ENCODE peak calls at places on chromosomes 11 and 22, in nine cellular contexts. D is thoracic aorta, Q is cardiac muscle cell, I is transverse colon, M is cardiac fibroblast, V is breast epithelium, O is lung, X is esophagus squamous epithelium, W is brain microvascular endothelial cell. E is an unnamed sample.

GRCh38 chr11:65810046-65810868 is 23.4 kb downstream of the OVOL1 start:
- DNase-seq in D (no peak), Q (no peak), I (no peak), M (no peak), V (no peak), O (no peak), X (no peak), W (no peak), E (no peak)

GRCh38 chr11:77027275-77027674 is 6.9 kb upstream of the B3GNT6 start:
- DNase-seq in D (no peak), Q (no peak), I (no peak), M (no peak), V (no peak), O (no peak), X (no peak), W (no peak), E (peak)

GRCh38 chr22:16806401-16806800 is 18.8 kb downstream of the XKR3 start:
- DNase-seq in D (no peak), Q (no peak), I (no peak), M (no peak), V (no peak), O (no peak), X (no peak), W (no peak), E (no peak)

GRCh38 chr11:35953081-35953480 is 9.2 kb downstream of the LDLRAD3 start:
- DNase-seq in D (no peak), Q (no peak), I (no peak), M (no peak), V (peak), O (no peak), X (no peak), W (no peak), E (no peak)

GRCh38 chr11:127919206-127920000 is 668.0 kb downstream of the ETS1 start:
- DNase-seq in D (no peak), Q (no peak), I (no peak), M (peak), V (no peak), O (no peak), X (no peak), W (peak), E (peak)

GRCh38 chr11:75467881-75468280 is 34.9 kb upstream of the KLHL35 start:
- DNase-seq in D (no peak), Q (no peak), I (no peak), M (no peak), V (no peak), O (no peak), X (no peak), W (no peak), E (no peak)

GRCh38 chr22:46710842-46711241 is 27.2 kb downstream of the CERK start:
- DNase-seq in D (no peak), Q (no peak), I (no peak), M (no peak), V (no peak), O (no peak), X (no peak), W (no peak), E (no peak)

GRCh38 chr11:55942785-55943392 is 6.7 kb upstream of the OR5I1 start:
- DNase-seq in D (no peak), Q (peak), I (no peak), M (peak), V (no peak), O (no peak), X (no peak), W (peak), E (peak)

GRCh38 chr11:69647761-69648497 is 7.0 kb downstream of the CCND1 start:
- DNase-seq in D (no peak), Q (no peak), I (no peak), M (no peak), V (no peak), O (no peak), X (no peak), W (no peak), E (no peak)

GRCh38 chr22:44410396-44411056 is 87.5 kb downstream of the RTL6 start:
- DNase-seq in D (no peak), Q (peak), I (no peak), M (no peak), V (peak), O (no peak), X (no peak), W (no peak), E (no peak)

GRCh38 chr22:45671051-45671782 is 417 bp upstream of the ATXN10 start:
- DNase-seq in D (no peak), Q (peak), I (peak), M (no peak), V (no peak), O (no peak), X (no peak), W (no peak), E (peak)

GRCh38 chr11:111403021-111403725 is 24.1 kb upstream of the POU2AF1 start:
- DNase-seq in D (no peak), Q (no peak), I (no peak), M (no peak), V (no peak), O (no peak), X (no peak), W (no peak), E (no peak)

GRCh38 chr11:125621995-125622394 is 3.0 kb upstream of the CHEK1 start:
- DNase-seq in D (no peak), Q (no peak), I (no peak), M (peak), V (no peak), O (no peak), X (no peak), W (no peak), E (peak)

GRCh38 chr11:1410366-1411291 is 20.9 kb downstream of the BRSK2 start:
- DNase-seq in D (no peak), Q (no peak), I (no peak), M (peak), V (no peak), O (no peak), X (no peak), W (no peak), E (no peak)

GRCh38 chr22:41621911-41622179 is 750 bp downstream of the XRCC6 start:
- DNase-seq in D (no peak), Q (no peak), I (no peak), M (no peak), V (no peak), O (no peak), X (no peak), W (no peak), E (no peak)

GRCh38 chr22:27474112-27474571 is 327.4 kb downstream of the MN1 start:
- DNase-seq in D (no peak), Q (no peak), I (no peak), M (no peak), V (no peak), O (no peak), X (no peak), W (peak), E (no peak)

DNA sequence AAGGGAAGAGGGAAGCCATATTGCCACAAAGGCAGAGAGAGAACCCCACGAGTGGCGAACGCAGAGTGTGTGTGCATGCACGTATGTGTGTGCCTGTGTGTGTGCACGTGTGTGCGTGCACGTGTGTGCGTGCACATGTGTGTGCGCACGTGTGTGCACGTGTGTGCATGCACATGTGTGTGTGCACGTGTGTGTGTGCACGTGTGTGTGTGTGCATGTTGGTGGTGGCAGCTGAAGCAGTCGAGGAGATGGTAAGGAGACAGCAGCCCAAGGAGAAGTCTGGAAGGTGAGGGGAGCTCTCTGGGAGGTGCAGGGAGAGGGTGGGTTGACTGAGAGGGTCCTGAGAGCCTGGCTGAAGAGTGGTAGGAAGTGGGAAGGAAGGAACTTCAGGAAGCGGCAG is 94.1 kb upstream of the NECTIN1 start:
- DNase-seq in D (no peak), Q (no peak), I (no peak), M (no peak), V (no peak), O (no peak), X (no peak), W (no peak), E (no peak)
- H3K4me3 ChIP-seq in D (no peak), Q (no peak), I (no peak), M (no peak), V (no peak), O (no peak), X (no peak), W (no peak), E (no peak)

GRCh38 chr11:5508605-5509004 is 1.2 kb downstream of the UBQLN3 start:
- DNase-seq in D (no peak), Q (no peak), I (no peak), M (no peak), V (no peak), O (no peak), X (no peak), W (no peak), E (no peak)

GRCh38 chr11:5505363-5506048 is 4.3 kb downstream of the UBQLN3 start:
- DNase-seq in D (no peak), Q (no peak), I (no peak), M (no peak), V (no peak), O (no peak), X (no peak), W (no peak), E (no peak)

GRCh38 chr11:5507586-5508305 is 2.0 kb downstream of the UBQLN3 start:
- DNase-seq in D (no peak), Q (no peak), I (no peak), M (no peak), V (no peak), O (no peak), X (no peak), W (no peak), E (peak)

GRCh38 chr11:5509803-5510202 is at the start of gene UBQLN3:
- DNase-seq in D (no peak), Q (no peak), I (no peak), M (no peak), V (no peak), O (no peak), X (no peak), W (no peak), E (no peak)

GRCh38 chr11:5507177-5507576 is 2.6 kb downstream of the UBQLN3 start:
- DNase-seq in D (no peak), Q (no peak), I (no peak), M (no peak), V (no peak), O (no peak), X (no peak), W (no peak), E (no peak)
- TF ChIP-seq CTCF in D (no peak), Q (no peak), I (no peak), M (no peak), V (no peak), O (no peak), X (no peak), W (no peak), E (no peak)

DNA sequence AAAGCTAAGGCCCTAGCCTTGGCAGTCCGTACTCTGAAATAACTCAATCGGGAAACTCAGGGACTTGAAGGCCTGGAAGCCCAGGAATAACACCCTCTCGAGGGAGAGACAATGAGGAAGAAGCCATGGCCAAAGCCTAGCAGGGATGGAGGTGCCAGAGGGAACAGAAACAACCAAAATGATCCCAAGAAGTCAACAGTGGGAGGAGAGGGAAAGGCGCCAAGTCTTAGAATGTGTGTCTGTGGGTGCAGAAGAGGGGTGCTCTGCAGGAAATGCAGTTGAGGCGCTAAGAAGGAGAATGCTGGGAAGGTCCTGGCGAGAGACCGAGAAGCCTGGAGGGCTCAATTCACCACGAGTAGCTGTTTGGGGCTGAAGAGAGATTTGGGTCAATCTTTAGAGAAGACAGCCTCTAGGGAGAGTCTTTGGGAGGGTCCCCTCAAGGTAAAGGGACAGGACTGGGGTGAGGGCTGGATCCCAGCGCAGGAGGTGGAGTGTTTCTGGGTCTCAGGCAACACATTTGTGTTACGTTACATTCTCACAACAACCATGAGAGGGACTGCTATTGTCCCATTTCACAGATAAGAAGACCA is 760 bp upstream of the MAPK8IP1 start:
- DNase-seq in D (no peak), Q (no peak), I (no peak), M (no peak), V (no peak), O (no peak), X (no peak), W (no peak), E (no peak)
- H3K4me3 ChIP-seq in D (no peak), Q (no peak), I (no peak), M (no peak), V (no peak), O (no peak), X (peak), W (no peak), E (no peak)

DNA sequence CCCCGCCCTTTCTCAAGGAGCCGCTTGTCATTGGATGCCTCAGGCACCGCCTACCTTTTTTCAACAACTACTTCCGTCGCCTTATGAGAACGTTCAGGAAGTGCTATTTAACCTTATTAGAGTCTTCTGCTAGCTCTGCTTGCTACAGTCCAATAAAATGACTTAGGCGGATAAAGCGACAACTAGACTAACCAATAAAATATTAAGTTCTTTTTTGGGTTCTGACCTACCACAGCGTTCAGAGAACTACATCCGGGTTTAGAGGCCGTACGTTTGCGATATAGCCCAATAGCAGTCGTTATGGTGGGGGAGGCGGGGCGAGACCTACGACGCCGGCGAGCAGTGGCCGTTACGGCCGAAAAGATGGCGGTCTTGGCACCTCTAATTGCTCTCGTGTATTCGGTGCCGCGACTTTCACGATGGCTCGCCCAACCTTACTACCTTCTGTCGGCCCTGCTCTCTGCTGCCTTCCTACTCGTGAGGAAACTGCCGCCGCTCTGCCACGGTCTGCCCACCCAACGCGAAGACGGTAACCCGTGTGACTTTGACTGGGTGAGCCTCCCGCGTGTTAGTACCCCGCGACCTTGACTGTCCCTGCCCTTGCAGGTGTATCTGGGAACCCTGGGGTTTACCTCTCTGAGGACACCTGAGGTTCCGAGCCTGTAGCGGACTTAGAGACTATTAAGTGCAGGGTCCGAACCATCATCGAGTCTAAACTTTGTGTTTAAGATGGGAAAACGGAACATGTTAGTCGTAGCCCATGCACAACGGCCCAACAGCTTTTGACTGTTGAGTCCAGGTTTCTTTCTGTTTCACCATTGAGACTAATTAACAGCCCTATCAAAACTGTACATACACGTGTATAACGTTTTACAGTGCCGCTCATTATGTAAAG is at the start of gene TMX2:
- DNase-seq in D (peak), Q (peak), I (peak), M (peak), V (peak), O (peak), X (peak), W (peak), E (peak)
- TF ChIP-seq CTCF in D (no peak), Q (no peak), I (no peak), M (no peak), V (no peak), O (no peak), X (no peak), W (no peak), E (no peak)

GRCh38 chr11:16879690-16880089 is 134.5 kb downstream of the PLEKHA7 start:
- DNase-seq in D (no peak), Q (no peak), I (no peak), M (no peak), V (no peak), O (no peak), X (no peak), W (no peak), E (no peak)

GRCh38 chr11:16880184-16880583 is 134.0 kb downstream of the PLEKHA7 start:
- DNase-seq in D (no peak), Q (peak), I (no peak), M (no peak), V (no peak), O (no peak), X (no peak), W (no peak), E (no peak)

GRCh38 chr11:16881766-16882165 is 132.4 kb downstream of the PLEKHA7 start:
- DNase-seq in D (no peak), Q (no peak), I (no peak), M (no peak), V (no peak), O (no peak), X (no peak), W (no peak), E (no peak)

GRCh38 chr11:16881074-16881709 is 133.0 kb downstream of the PLEKHA7 start:
- DNase-seq in D (no peak), Q (peak), I (no peak), M (peak), V (no peak), O (peak), X (no peak), W (peak), E (peak)

DNA sequence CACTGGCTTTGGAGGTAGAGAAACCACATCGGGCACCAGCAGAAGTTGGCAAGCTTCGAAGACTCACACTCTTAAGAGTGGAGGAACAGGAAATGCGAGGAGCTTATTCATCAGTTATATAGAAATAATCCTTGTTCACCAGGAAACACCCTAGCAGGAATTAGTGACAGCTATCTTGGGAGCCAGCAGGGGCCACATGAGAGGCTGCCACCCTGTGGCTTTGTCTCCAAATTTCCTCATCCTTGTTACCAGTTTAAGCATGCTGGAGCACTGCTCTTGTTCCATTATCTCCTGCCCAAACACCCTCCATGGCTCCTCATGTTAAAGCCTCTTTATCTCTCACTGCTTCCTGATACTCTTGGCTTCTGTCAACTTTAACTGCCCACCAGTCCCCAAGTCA is 131.0 kb downstream of the PLEKHA7 start:
- DNase-seq in D (no peak), Q (peak), I (peak), M (no peak), V (no peak), O (peak), X (no peak), W (no peak), E (no peak)
- H3K4me3 ChIP-seq in D (no peak), Q (no peak), I (no peak), M (no peak), V (no peak), O (no peak), X (no peak), W (no peak), E (no peak)

GRCh38 chr11:256952-257737 is 20.4 kb downstream of the PSMD13 start:
- DNase-seq in D (no peak), Q (no peak), I (no peak), M (no peak), V (no peak), O (no peak), X (no peak), W (no peak), E (no peak)

GRCh38 chr11:259374-259773 is 18.8 kb upstream of the NLRP6 start:
- DNase-seq in D (no peak), Q (no peak), I (no peak), M (no peak), V (no peak), O (no peak), X (no peak), W (no peak), E (no peak)

GRCh38 chr11:255176-255575 is 18.4 kb downstream of the PSMD13 start:
- DNase-seq in D (no peak), Q (no peak), I (no peak), M (peak), V (no peak), O (no peak), X (no peak), W (no peak), E (peak)

GRCh38 chr11:255816-256215 is 19.0 kb downstream of the PSMD13 start:
- DNase-seq in D (no peak), Q (no peak), I (no peak), M (no peak), V (no peak), O (no peak), X (no peak), W (no peak), E (no peak)

GRCh38 chr11:257766-258493 is 20.3 kb upstream of the NLRP6 start:
- DNase-seq in D (no peak), Q (no peak), I (no peak), M (no peak), V (no peak), O (no peak), X (no peak), W (no peak), E (no peak)
- TF ChIP-seq CTCF in D (no peak), Q (peak), I (no peak), M (peak), V (peak), O (no peak), X (no peak), W (peak), E (no peak)

GRCh38 chr11:134159652-134160051 is 64.1 kb downstream of the NCAPD3 start:
- DNase-seq in D (no peak), Q (no peak), I (no peak), M (no peak), V (no peak), O (no peak), X (no peak), W (no peak), E (no peak)

GRCh38 chr11:134170177-134170908 is 53.4 kb downstream of the NCAPD3 start:
- DNase-seq in D (no peak), Q (no peak), I (no peak), M (no peak), V (no peak), O (no peak), X (no peak), W (no peak), E (no peak)

GRCh38 chr11:134164490-134165370 is 59.0 kb downstream of the NCAPD3 start:
- DNase-seq in D (no peak), Q (no peak), I (no peak), M (no peak), V (no peak), O (no peak), X (no peak), W (no peak), E (no peak)
- H3K4me3 ChIP-seq in D (no peak), Q (no peak), I (no peak), M (no peak), V (no peak), O (no peak), X (no peak), W (no peak), E (no peak)